ENCODE peak calls at places on chromosomes 1 and 21, in six cellular contexts. A is K562, R is HepG2, Q is A549, H is GM12878, P is NB4. T is an unnamed sample.

GRCh38 chr21:43712268-43712942 is 6.5 kb upstream of the PDXK start:
- DNase-seq in A (no peak), R (no peak), Q (peak), H (no peak), P (no peak), T (no peak)

GRCh38 chr1:70633004-70633403 is 221.9 kb downstream of the CTH start:
- DNase-seq in A (peak), R (no peak), Q (no peak), H (no peak), P (no peak), T (no peak)

GRCh38 chr1:237444120-237444790 is 402.3 kb downstream of the RYR2 start:
- DNase-seq in A (no peak), R (no peak), Q (no peak), H (no peak), P (no peak), T (no peak)

GRCh38 chr21:26892151-26892550 is 46.9 kb upstream of the ADAMTS1 start:
- DNase-seq in A (no peak), R (no peak), Q (no peak), H (no peak), P (no peak), T (no peak)

GRCh38 chr1:184260382-184260781 is 126.4 kb upstream of the C1orf21 start:
- DNase-seq in A (no peak), R (no peak), Q (no peak), H (no peak), P (no peak), T (peak)

GRCh38 chr21:14533555-14534400 is 12.3 kb downstream of the SAMSN1 start:
- DNase-seq in A (no peak), R (no peak), Q (peak), H (peak), P (peak), T (peak)

GRCh38 chr1:51736702-51737101 is 119.8 kb downstream of the OSBPL9 start:
- DNase-seq in A (peak), R (no peak), Q (no peak), H (no peak), P (peak), T (peak)

GRCh38 chr1:19484793-19485361 is 462 bp downstream of the CAPZB start:
- DNase-seq in A (peak), R (no peak), Q (peak), H (no peak), P (peak), T (peak)

GRCh38 chr1:59743324-59744108 is 71.2 kb upstream of the HOOK1 start:
- DNase-seq in A (no peak), R (no peak), Q (no peak), H (no peak), P (peak), T (peak)

GRCh38 chr1:100404816-100405215 is 52.5 kb downstream of the CDC14A start:
- DNase-seq in A (no peak), R (no peak), Q (no peak), H (no peak), P (no peak), T (no peak)

GRCh38 chr1:19676438-19676922 is 11.8 kb downstream of the HTR6 start:
- DNase-seq in A (peak), R (peak), Q (peak), H (no peak), P (peak), T (peak)

GRCh38 chr1:202835548-202836072 is 24.9 kb downstream of the PCAT6 start:
- DNase-seq in A (no peak), R (no peak), Q (no peak), H (no peak), P (peak), T (no peak)

GRCh38 chr1:118902299-118903270 is 85.6 kb downstream of the TBX15 start:
- DNase-seq in A (no peak), R (no peak), Q (no peak), H (no peak), P (no peak), T (no peak)

GRCh38 chr1:59263116-59263515 is 33.8 kb upstream of the FGGY start:
- DNase-seq in A (no peak), R (no peak), Q (no peak), H (no peak), P (no peak), T (no peak)

GRCh38 chr1:41890841-41891311 is 27.8 kb downstream of the HIVEP3 start:
- DNase-seq in A (no peak), R (no peak), Q (no peak), H (no peak), P (no peak), T (peak)

GRCh38 chr1:19812875-19813650 is 2.0 kb downstream of the RNF186 start:
- DNase-seq in A (no peak), R (no peak), Q (no peak), H (no peak), P (no peak), T (no peak)

GRCh38 chr1:192763243-192763642 is 45.6 kb upstream of the RGS2 start:
- DNase-seq in A (no peak), R (no peak), Q (no peak), H (no peak), P (no peak), T (no peak)

GRCh38 chr1:77421504-77422233 is 139.8 kb downstream of the AK5 start:
- DNase-seq in A (no peak), R (no peak), Q (no peak), H (no peak), P (no peak), T (no peak)

GRCh38 chr1:10724052-10724494 is 72.4 kb downstream of the CASZ1 start:
- DNase-seq in A (no peak), R (no peak), Q (peak), H (no peak), P (no peak), T (no peak)

GRCh38 chr21:38631171-38631570 is 132.9 kb upstream of the ERG start:
- DNase-seq in A (no peak), R (no peak), Q (no peak), H (no peak), P (no peak), T (no peak)
- TF ChIP-seq MAX in A (no peak), R (no peak), Q (no peak), H (no peak), P (no peak), T (no peak)

GRCh38 chr21:45170987-45171386 is 96.6 kb downstream of the ADARB1 start:
- DNase-seq in A (no peak), R (no peak), Q (no peak), H (no peak), P (no peak), T (no peak)
- TF ChIP-seq CTCF in A (no peak), R (no peak), Q (no peak), H (no peak), P (no peak), T (no peak)

GRCh38 chr1:2472561-2473166 is 3.4 kb upstream of the PLCH2 start:
- DNase-seq in A (no peak), R (no peak), Q (no peak), H (no peak), P (no peak), T (no peak)
- TF ChIP-seq MYC in A (no peak), R (no peak), Q (no peak), H (no peak), P (no peak), T (no peak)

GRCh38 chr1:160838876-160839275 is 23.8 kb downstream of the CD244 start:
- DNase-seq in A (no peak), R (no peak), Q (no peak), H (no peak), P (no peak), T (no peak)
- TF ChIP-seq MAX in A (no peak), R (no peak), Q (no peak), H (no peak), P (no peak), T (no peak)

DNA sequence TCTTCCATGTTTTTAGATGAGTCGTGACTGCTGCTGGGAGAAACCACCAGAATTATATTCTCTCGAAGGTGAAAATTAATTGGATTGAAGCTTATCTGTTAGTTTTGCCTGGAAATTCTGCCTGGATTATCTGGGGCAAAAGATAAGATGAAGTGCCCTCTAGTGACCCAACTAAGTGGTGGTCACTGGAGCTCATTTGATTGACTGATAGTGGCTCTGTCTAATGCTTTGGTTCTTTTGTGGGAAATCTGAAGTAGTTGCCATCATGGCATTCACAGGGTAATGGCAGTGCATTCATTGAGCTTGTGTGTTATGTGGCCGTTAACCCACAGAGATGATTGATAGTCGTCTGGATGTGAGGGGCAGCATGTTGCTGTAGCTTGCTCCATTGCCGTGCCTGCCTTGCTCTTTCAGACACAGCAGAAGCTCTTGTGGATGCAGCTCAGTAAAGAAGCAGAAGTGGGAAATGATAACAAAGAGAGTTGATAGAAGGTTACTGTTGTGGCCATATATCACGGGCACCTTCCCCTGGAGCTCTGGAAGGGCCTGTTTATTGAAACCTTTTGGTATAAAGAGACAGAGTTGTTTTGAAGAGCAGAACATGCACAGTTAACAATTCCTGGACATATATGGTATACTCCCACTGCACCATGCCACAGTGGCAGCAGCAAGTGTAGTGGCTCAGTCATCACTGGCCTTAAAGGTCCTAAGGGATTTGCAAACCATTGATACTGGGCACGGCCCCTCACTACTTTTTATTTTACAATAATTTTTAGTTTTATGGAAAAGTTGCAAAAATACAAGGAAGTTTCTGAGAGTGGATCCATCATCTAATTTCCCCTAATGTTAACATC is 42.0 kb downstream of the CXADR start:
- DNase-seq in A (no peak), R (peak), Q (peak), H (no peak), P (peak), T (peak)
- TF ChIP-seq CTCF in A (peak), R (peak), Q (peak), H (peak), P (peak), T (peak)

T was measured in endothelial cell of umbilical vein.